ENCODE peak calls at places on chromosomes 7 and 10, in six cellular contexts. F, M, Q, D, J and B are unnamed samples.
A peak's percentile ranks its signal among the peaks of the same experiment; 100 is the strongest.

GRCh38 chr7:92669616-92670153 is 79.5 kb upstream of the FAM133B start:
- DNase-seq in Q (no peak), J (no peak), M (no peak), D (no peak), F (peak; percentile 7), B (no peak)

GRCh38 chr10:100504101-100504500 is 15.6 kb downstream of the SEC31B start:
- DNase-seq in Q (no peak), D (no peak), J (no peak), F (no peak), M (no peak), B (no peak)

GRCh38 chr7:35736725-35737124 is 41.8 kb upstream of the HERPUD2 start:
- DNase-seq in Q (no peak), D (peak; percentile 59), F (no peak), M (no peak), J (no peak), B (no peak)

GRCh38 chr7:143512488-143513340 is 35.0 kb downstream of the TAS2R41 start:
- DNase-seq in M (no peak), Q (no peak), D (no peak), J (no peak), F (no peak), B (no peak)

GRCh38 chr10:88038268-88038667 is 174.8 kb downstream of the PTEN start:
- DNase-seq in D (peak; percentile 83), M (no peak), J (no peak), F (no peak), Q (no peak), B (no peak)

GRCh38 chr7:147818338-147818737 is 772.2 kb upstream of the C7orf33 start:
- DNase-seq in M (no peak), Q (no peak), D (no peak), J (no peak), F (no peak), B (no peak)

GRCh38 chr10:14386202-14386593 is 55.5 kb upstream of the FRMD4A start:
- DNase-seq in F (peak; percentile 29), M (no peak), J (no peak), D (peak; percentile 72), Q (no peak), B (no peak)

GRCh38 chr10:103895458-103896186 is 22.4 kb downstream of the STN1 start:
- DNase-seq in J (no peak), D (peak; percentile 51), Q (no peak), M (no peak), F (no peak), B (no peak)

GRCh38 chr7:142880886-142881505 is 4.5 kb downstream of the TRPV6 start:
- DNase-seq in J (no peak), F (no peak), Q (no peak), M (no peak), D (peak; percentile 29), B (no peak)

GRCh38 chr7:72278550-72278949 is 133.6 kb downstream of the CALN1 start:
- DNase-seq in Q (no peak), J (no peak), M (no peak), D (no peak), F (no peak), B (no peak)

GRCh38 chr7:159097661-159098423 is 46.8 kb downstream of the VIPR2 start:
- DNase-seq in M (no peak), J (no peak), D (no peak), Q (no peak), F (no peak), B (peak; percentile 55)

GRCh38 chr10:16182688-16183087 is 254.1 kb upstream of the PTER start:
- DNase-seq in Q (no peak), F (no peak), J (no peak), M (no peak), D (no peak), B (no peak)

GRCh38 chr7:31084226-31084625 is 32.1 kb downstream of the ADCYAP1R1 start:
- DNase-seq in J (no peak), M (no peak), F (no peak), D (no peak), Q (no peak), B (no peak)